ENCODE peak calls at places on chromosomes 11 and 22, in five cellular contexts. One of them, this sample, is unnamed. For H3K4me1, the result is how much of the 10 kb centered on the place peaks cover.

GRCh38 chr11:114125531-114125930 is 66.0 kb downstream of the ZBTB16 start:
- DNase-seq in ovary: no peak
- DNase-seq in psoas muscle: no peak
- DNase-seq in H9: no peak
- DNase-seq in tibial artery: no peak
- DNase-seq in this sample: no peak

GRCh38 chr11:134332189-134332631 is 422 bp downstream of the GLB1L2 start:
- DNase-seq in tibial artery: no peak
- DNase-seq in H9: peak
- DNase-seq in psoas muscle: no peak
- DNase-seq in ovary: peak
- DNase-seq in this sample: no peak

GRCh38 chr11:5038336-5038735 is 8.0 kb upstream of the OR52J3 start:
- DNase-seq in psoas muscle: no peak
- DNase-seq in H9: no peak
- DNase-seq in ovary: no peak
- DNase-seq in tibial artery: no peak
- DNase-seq in this sample: no peak

GRCh38 chr11:75420224-75421034 is 12.6 kb downstream of the KLHL35 start:
- DNase-seq in psoas muscle: no peak
- DNase-seq in H9: no peak
- DNase-seq in tibial artery: no peak
- DNase-seq in ovary: no peak
- DNase-seq in this sample: no peak

GRCh38 chr11:72772059-72772458 is 19.9 kb upstream of the ARAP1 start:
- DNase-seq in tibial artery: no peak
- DNase-seq in H9: no peak
- DNase-seq in psoas muscle: no peak
- DNase-seq in ovary: no peak
- DNase-seq in this sample: peak

GRCh38 chr11:60428517-60428916 is 855 bp upstream of the MS4A5 start:
- DNase-seq in psoas muscle: no peak
- DNase-seq in H9: no peak
- DNase-seq in tibial artery: no peak
- DNase-seq in ovary: no peak
- DNase-seq in this sample: no peak

GRCh38 chr11:93532285-93532789 is 10.9 kb downstream of the SMCO4 start:
- DNase-seq in ovary: no peak
- DNase-seq in H9: no peak
- DNase-seq in tibial artery: no peak
- DNase-seq in psoas muscle: no peak
- DNase-seq in this sample: no peak

GRCh38 chr11:48103621-48104561 is 112.7 kb upstream of the OR4B1 start:
- DNase-seq in ovary: no peak
- DNase-seq in tibial artery: no peak
- DNase-seq in H9: no peak
- DNase-seq in psoas muscle: no peak
- DNase-seq in this sample: no peak

GRCh38 chr11:35566161-35566560 is 40.7 kb upstream of the PAMR1 start:
- DNase-seq in ovary: no peak
- DNase-seq in psoas muscle: no peak
- DNase-seq in H9: no peak
- DNase-seq in tibial artery: no peak
- DNase-seq in this sample: no peak

GRCh38 chr11:104812416-104812815 is 85.8 kb downstream of the CASP12 start:
- DNase-seq in H9: no peak
- DNase-seq in tibial artery: no peak
- DNase-seq in ovary: no peak
- DNase-seq in psoas muscle: no peak
- DNase-seq in this sample: no peak

GRCh38 chr11:113645593-113646349 is 60.3 kb downstream of the TMPRSS5 start:
- DNase-seq in tibial artery: no peak
- DNase-seq in ovary: no peak
- DNase-seq in psoas muscle: no peak
- DNase-seq in H9: no peak
- DNase-seq in this sample: no peak

GRCh38 chr11:128512478-128513127 is 74.8 kb downstream of the ETS1 start:
- DNase-seq in H9: no peak
- DNase-seq in ovary: no peak
- DNase-seq in tibial artery: no peak
- DNase-seq in psoas muscle: no peak
- DNase-seq in this sample: no peak

GRCh38 chr11:72971211-72971610 is 157.0 kb downstream of the ATG16L2 start:
- DNase-seq in psoas muscle: no peak
- DNase-seq in H9: no peak
- DNase-seq in ovary: no peak
- DNase-seq in tibial artery: no peak
- DNase-seq in this sample: no peak

GRCh38 chr11:120108154-120108784 is 29.6 kb downstream of the TRIM29 start:
- DNase-seq in H9: peak
- DNase-seq in ovary: peak
- DNase-seq in psoas muscle: peak
- DNase-seq in tibial artery: peak
- DNase-seq in this sample: peak

GRCh38 chr11:104120493-104121200 is 43.3 kb downstream of the PDGFD start:
- DNase-seq in psoas muscle: no peak
- DNase-seq in ovary: no peak
- DNase-seq in tibial artery: no peak
- DNase-seq in H9: no peak
- DNase-seq in this sample: no peak

GRCh38 chr22:22538226-22538989 is 18.3 kb upstream of the ZNF280A start:
- DNase-seq in tibial artery: no peak
- DNase-seq in H9: no peak
- DNase-seq in psoas muscle: no peak
- DNase-seq in ovary: no peak
- DNase-seq in this sample: no peak

GRCh38 chr11:114279778-114280532 is 16.2 kb upstream of the NNMT start:
- DNase-seq in psoas muscle: no peak
- DNase-seq in H9: no peak
- DNase-seq in tibial artery: peak
- DNase-seq in ovary: no peak
- DNase-seq in this sample: no peak

GRCh38 chr11:12241401-12241800 is 131.0 kb downstream of the MICAL2 start:
- DNase-seq in ovary: no peak
- DNase-seq in H9: no peak
- DNase-seq in tibial artery: no peak
- DNase-seq in psoas muscle: no peak
- DNase-seq in this sample: no peak

GRCh38 chr11:121291896-121292502 is 572 bp upstream of the SC5D start:
- DNase-seq in tibial artery: no peak
- DNase-seq in H9: peak
- DNase-seq in psoas muscle: no peak
- DNase-seq in ovary: no peak
- DNase-seq in this sample: peak

GRCh38 chr11:48125866-48126265 is 90.7 kb upstream of the OR4B1 start:
- DNase-seq in ovary: no peak
- DNase-seq in psoas muscle: no peak
- DNase-seq in H9: no peak
- DNase-seq in tibial artery: no peak
- DNase-seq in this sample: no peak

GRCh38 chr22:50695421-50696250 is 23.0 kb downstream of the SHANK3 start:
- DNase-seq in H9: no peak
- DNase-seq in psoas muscle: peak
- DNase-seq in tibial artery: no peak
- DNase-seq in ovary: peak
- DNase-seq in this sample: peak

DNA sequence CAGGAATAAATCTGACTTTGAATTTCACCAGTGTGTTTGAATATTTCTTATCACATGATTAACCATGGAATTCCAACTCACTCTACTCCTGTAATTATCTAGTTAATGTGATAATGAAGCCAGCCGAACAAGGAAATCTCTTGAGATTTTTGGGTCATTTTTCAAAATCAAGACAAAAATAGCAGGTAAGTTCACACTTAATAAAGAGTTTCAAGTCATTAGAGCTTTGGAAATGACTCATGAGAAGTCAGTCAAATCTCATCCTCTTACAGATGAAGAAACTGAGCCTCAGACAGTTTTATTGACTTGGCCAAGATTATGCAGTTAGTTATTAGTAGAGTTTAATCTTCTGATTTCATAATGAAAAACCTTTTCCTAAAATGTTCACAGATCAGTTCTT is 148.8 kb downstream of the ARHGAP42 start:
- DNase-seq in ovary: no peak
- DNase-seq in tibial artery: no peak
- DNase-seq in H9: no peak
- DNase-seq in psoas muscle: no peak
- DNase-seq in this sample: no peak
- H3K4me1 ChIP-seq in ovary: under half
- H3K4me1 ChIP-seq in tibial artery: under half
- H3K4me1 ChIP-seq in H9: under half
- H3K4me1 ChIP-seq in psoas muscle: under half
- H3K4me1 ChIP-seq in this sample: under half

DNA sequence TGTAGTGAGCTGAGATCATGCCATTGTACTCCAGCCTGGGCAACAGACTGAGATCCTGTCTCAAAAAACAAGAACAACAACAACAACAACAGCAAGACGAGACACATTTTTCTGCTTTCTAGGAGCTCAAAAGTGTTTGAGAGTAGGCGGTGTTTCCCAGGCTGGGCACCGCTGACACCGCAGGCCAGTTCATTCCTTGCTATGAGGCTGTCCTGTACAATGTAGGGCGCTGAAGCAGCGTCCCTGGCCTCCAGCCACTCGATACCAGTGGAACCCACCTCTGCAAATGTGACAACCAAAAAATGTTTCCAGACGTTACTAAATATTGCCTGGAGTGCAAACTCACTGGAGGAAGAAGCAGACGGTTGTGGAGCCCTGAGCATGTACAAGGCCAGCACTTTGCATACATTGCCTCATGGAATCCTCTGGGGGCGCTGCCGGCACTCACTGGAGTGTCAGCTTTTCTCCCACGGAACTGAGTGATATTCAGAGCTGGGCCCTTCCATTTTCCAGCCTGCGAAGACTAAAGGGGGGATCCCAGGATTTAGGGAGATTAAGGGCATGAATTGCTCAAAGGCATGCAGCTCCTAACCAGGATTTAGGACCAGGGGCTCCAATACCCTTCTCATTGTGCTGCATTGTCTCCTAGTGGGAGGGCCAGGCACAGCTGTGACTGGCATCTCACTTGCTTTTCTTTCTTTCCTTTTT is 5.8 kb upstream of the MIEF1 start:
- DNase-seq in ovary: peak
- DNase-seq in H9: peak
- DNase-seq in tibial artery: peak
- DNase-seq in psoas muscle: peak
- DNase-seq in this sample: peak
- H3K4me1 ChIP-seq in ovary: under half
- H3K4me1 ChIP-seq in H9: under half
- H3K4me1 ChIP-seq in tibial artery: under half
- H3K4me1 ChIP-seq in psoas muscle: under half
- H3K4me1 ChIP-seq in this sample: under half

GRCh38 chr11:63880031-63880841 is 36.7 kb downstream of the RCOR2 start:
- DNase-seq in ovary: no peak
- DNase-seq in tibial artery: no peak
- DNase-seq in psoas muscle: no peak
- DNase-seq in H9: no peak
- DNase-seq in this sample: no peak

GRCh38 chr11:63884191-63884590 is 32.8 kb downstream of the RCOR2 start:
- DNase-seq in tibial artery: no peak
- DNase-seq in ovary: no peak
- DNase-seq in psoas muscle: no peak
- DNase-seq in H9: no peak
- DNase-seq in this sample: no peak

GRCh38 chr11:63879598-63879997 is 37.4 kb downstream of the RCOR2 start:
- DNase-seq in H9: no peak
- DNase-seq in psoas muscle: no peak
- DNase-seq in tibial artery: no peak
- DNase-seq in ovary: no peak
- DNase-seq in this sample: no peak

GRCh38 chr11:63887600-63887999 is 29.4 kb downstream of the RCOR2 start:
- DNase-seq in tibial artery: no peak
- DNase-seq in H9: no peak
- DNase-seq in ovary: no peak
- DNase-seq in psoas muscle: no peak
- DNase-seq in this sample: peak

DNA sequence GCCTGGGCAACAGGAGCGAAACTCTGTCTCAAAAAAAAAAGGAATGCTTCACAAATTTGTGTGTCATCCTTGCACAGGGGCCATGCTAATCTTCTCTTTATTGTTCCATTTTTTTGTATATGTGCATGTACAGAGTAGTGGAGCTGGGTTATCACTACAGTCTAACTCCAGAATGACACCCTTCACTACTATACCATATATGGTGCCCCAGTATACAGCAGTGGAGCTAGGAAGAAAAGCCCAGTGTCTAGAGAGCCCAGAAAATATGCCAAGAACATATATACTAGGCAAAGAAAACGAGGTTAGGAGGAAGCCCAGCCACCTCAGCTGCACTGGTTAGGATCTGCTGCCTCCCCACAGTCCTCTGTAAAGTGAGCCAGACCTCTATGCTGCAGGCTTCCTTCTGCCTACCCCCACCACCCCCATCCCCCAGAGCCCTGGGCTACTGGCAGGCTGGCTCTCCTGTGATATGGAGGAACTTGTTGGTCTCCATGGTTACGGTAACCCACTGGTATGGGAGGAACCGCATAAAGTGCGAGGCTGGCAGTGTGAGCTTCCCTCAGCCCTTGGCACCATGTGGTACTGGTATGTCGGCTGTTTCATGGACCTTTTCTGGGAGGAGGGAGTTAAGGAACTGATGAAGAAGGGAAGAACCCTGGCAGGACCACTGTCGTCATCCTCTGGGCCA is 34.3 kb downstream of the RCOR2 start:
- DNase-seq in ovary: no peak
- DNase-seq in H9: peak
- DNase-seq in tibial artery: peak
- DNase-seq in psoas muscle: peak
- DNase-seq in this sample: no peak
- H3K4me1 ChIP-seq in ovary: under half
- H3K4me1 ChIP-seq in H9: under half
- H3K4me1 ChIP-seq in tibial artery: under half
- H3K4me1 ChIP-seq in psoas muscle: under half
- H3K4me1 ChIP-seq in this sample: under half

DNA sequence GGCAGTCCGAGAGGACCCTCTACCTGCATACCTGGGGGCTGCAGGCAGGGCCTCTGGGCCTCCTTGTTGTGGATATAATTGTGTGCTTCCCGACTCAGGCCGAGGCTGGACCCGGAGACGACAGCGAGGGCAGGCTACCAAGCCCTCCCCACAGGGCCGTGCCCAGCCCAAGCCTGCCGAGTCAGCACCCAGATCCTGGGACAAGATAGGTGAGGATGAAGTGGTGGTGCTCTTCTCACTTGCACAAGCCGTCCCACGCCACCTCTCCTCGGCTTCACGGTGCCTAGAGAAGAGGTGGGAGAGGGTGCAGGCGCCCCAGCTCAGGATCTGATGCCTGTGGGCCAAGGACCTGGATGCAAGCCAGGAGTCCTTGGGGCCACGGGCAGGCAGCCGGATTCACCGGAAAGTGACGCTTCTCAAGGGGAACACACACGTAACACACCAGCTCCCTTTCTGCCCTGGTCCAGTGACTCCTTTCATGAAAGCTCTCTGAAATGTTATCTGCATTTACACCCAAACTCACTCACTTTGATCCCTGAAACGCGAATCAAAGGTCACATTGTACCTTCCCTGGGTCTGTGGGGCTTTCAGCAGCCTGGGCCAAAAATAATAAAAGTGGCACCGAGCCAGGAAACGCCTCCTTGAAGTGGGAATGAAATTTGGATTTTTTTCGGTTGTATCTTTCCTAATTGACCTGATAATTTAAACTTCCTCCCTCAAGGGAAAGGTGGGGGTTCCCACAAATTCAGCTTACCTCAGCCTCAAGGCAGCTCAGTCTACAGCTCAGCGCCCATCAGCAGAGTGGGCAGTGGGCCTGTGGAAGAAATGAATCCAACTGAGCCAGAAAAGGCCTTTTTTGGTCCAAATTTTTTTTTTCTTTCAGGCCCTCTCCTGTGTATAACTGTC is 1.1 kb upstream of the GNB1L start:
- DNase-seq in ovary: peak
- DNase-seq in psoas muscle: peak
- DNase-seq in H9: peak
- DNase-seq in tibial artery: peak
- DNase-seq in this sample: peak
- H3K4me1 ChIP-seq in ovary: under half
- H3K4me1 ChIP-seq in psoas muscle: under half
- H3K4me1 ChIP-seq in H9: under half
- H3K4me1 ChIP-seq in tibial artery: under half
- H3K4me1 ChIP-seq in this sample: under half

This sample was measured in right cardiac atrium.